ENCODE peak calls at places on chromosomes 4 and X, in seven cellular contexts. F is SK-N-SH, V is HCT116, X is HepG2, G is GM12878, D is K562, I is H1. Y is an unnamed sample.

GRCh38 chr4:25442863-25443307 is 65.8 kb downstream of the ANAPC4 start:
- DNase-seq in F (no peak), V (no peak), X (no peak), G (no peak), D (no peak), I (no peak), Y (no peak)

GRCh38 chrX:52355108-52355507 is 13.7 kb upstream of the XAGE2 start:
- DNase-seq in F (no peak), V (no peak), X (no peak), G (no peak), D (no peak), I (no peak), Y (no peak)

GRCh38 chrX:65480960-65481359 is 53.6 kb downstream of the LAS1L start:
- DNase-seq in F (no peak), V (no peak), X (no peak), G (no peak), D (no peak), I (no peak), Y (no peak)

GRCh38 chr4:107930821-107931774 is at the start of gene CYP2U1:
- DNase-seq in F (peak; percentile 95), V (peak; percentile 36), X (peak; percentile 68), G (no peak), D (peak; percentile 59), I (peak; percentile 87), Y (peak; percentile 82)

GRCh38 chr4:36386691-36387090 is 105.3 kb downstream of the DTHD1 start:
- DNase-seq in F (no peak), V (no peak), X (no peak), G (no peak), D (no peak), I (no peak), Y (no peak)

GRCh38 chr4:123443401-123444297 is 47.1 kb downstream of the SPRY1 start:
- DNase-seq in F (peak; percentile 20), V (no peak), X (no peak), G (peak; percentile 54), D (no peak), I (no peak), Y (no peak)

GRCh38 chr4:18669390-18669789 is 647.8 kb upstream of the LCORL start:
- DNase-seq in F (no peak), V (no peak), X (no peak), G (no peak), D (no peak), I (no peak), Y (no peak)

GRCh38 chr4:187547281-187547680 is 448.3 kb upstream of the ZFP42 start:
- DNase-seq in F (no peak), V (no peak), X (no peak), G (no peak), D (no peak), I (no peak), Y (peak; percentile 3)

GRCh38 chrX:103002576-103002975 is 61.4 kb downstream of the BEX1 start:
- DNase-seq in F (no peak), V (no peak), X (no peak), G (no peak), D (no peak), I (no peak), Y (no peak)

GRCh38 chr4:19675172-19675811 is 576.4 kb upstream of the SLIT2 start:
- DNase-seq in F (no peak), V (no peak), X (no peak), G (no peak), D (no peak), I (no peak), Y (no peak)

GRCh38 chr4:185682236-185682635 is 129.8 kb downstream of the SORBS2 start:
- DNase-seq in F (no peak), V (no peak), X (no peak), G (no peak), D (no peak), I (no peak), Y (no peak)

GRCh38 chr4:151719045-151719743 is 41.6 kb downstream of the GATB start:
- DNase-seq in F (no peak), V (no peak), X (no peak), G (no peak), D (no peak), I (no peak), Y (no peak)

GRCh38 chr4:147480891-147481576 is at the start of gene EDNRA:
- DNase-seq in F (peak; percentile 84), V (no peak), X (no peak), G (no peak), D (no peak), I (peak; percentile 66), Y (no peak)

GRCh38 chr4:8410641-8411271 is 29.8 kb downstream of the ACOX3 start:
- DNase-seq in F (peak; percentile 88), V (peak; percentile 81), X (peak; percentile 80), G (no peak), D (peak; percentile 86), I (peak; percentile 85), Y (no peak)

GRCh38 chr4:80133240-80133783 is 60.3 kb upstream of the ANTXR2 start:
- DNase-seq in F (no peak), V (no peak), X (no peak), G (no peak), D (no peak), I (no peak), Y (no peak)

GRCh38 chr4:126603851-126604250 is 1028.9 kb upstream of the INTU start:
- DNase-seq in F (no peak), V (no peak), X (no peak), G (no peak), D (no peak), I (no peak), Y (no peak)

GRCh38 chr4:142656178-142656577 is 189.9 kb downstream of the INPP4B start:
- DNase-seq in F (no peak), V (peak; percentile 13), X (no peak), G (no peak), D (no peak), I (peak; percentile 57), Y (no peak)

GRCh38 chrX:68556036-68556435 is 57.2 kb downstream of the YIPF6 start:
- DNase-seq in F (no peak), V (no peak), X (no peak), G (no peak), D (no peak), I (no peak), Y (no peak)

GRCh38 chr4:7161721-7162214 is 30.6 kb upstream of the SORCS2 start:
- DNase-seq in F (peak; percentile 26), V (no peak), X (no peak), G (no peak), D (no peak), I (no peak), Y (no peak)

GRCh38 chrX:132505116-132505515 is 16.3 kb upstream of the MBNL3 start:
- DNase-seq in F (no peak), V (no peak), X (peak; percentile 59), G (no peak), D (no peak), I (no peak), Y (no peak)

DNA sequence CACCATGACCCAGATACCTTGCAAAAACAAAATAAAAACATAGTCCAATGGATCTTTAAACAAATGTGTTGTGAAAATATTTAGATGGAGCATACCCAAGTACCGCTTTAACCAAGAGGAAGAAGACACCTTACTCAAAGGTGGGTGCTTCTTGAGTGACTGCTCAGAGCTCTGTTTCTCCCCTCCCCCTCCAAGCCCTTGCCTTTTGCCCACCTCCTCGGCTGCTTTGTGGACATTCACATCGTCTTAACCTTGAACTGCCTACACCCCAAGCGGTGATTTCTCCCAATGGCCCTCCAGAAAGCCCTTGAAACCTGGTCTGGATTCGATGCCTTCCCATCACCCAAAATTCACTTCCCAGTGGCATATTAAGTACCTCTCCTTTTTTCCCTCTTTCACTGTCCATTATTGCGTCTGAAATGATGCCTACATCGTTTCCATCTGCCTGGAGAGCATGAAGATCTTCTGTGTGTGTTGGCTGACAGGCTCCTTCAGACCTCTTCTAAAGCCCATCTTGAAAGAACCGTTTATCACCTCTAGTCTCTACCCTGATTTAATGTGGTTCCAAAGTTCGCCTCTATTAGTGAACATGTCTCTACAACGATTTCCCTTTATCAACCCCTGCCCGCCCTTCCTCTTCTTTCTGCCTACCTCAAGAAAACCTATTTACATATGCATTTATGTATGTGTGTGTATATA is 965 bp downstream of the GPRIN3 start:
- DNase-seq in F (no peak), V (no peak), X (no peak), G (no peak), D (no peak), I (no peak), Y (no peak)
- TF ChIP-seq JUND in F (no peak), V (no peak), X (no peak), G (no peak), D (no peak), I (no peak), Y (no peak)

GRCh38 chrX:78165425-78165824 is 26.0 kb upstream of the TAF9B start:
- DNase-seq in F (no peak), V (no peak), X (no peak), G (no peak), D (no peak), I (no peak), Y (no peak)
- TF ChIP-seq JUND in F (no peak), V (no peak), X (no peak), G (no peak), D (no peak), I (no peak), Y (no peak)

GRCh38 chr4:100495074-100495473 is 22.7 kb downstream of the EMCN start:
- DNase-seq in F (no peak), V (no peak), X (no peak), G (no peak), D (no peak), I (no peak), Y (no peak)

GRCh38 chr4:100494166-100494565 is 23.7 kb downstream of the EMCN start:
- DNase-seq in F (no peak), V (no peak), X (no peak), G (no peak), D (no peak), I (no peak), Y (no peak)

GRCh38 chr4:100492129-100492528 is 25.7 kb downstream of the EMCN start:
- DNase-seq in F (no peak), V (no peak), X (no peak), G (no peak), D (no peak), I (no peak), Y (no peak)

GRCh38 chr4:100493756-100494155 is 24.1 kb downstream of the EMCN start:
- DNase-seq in F (no peak), V (no peak), X (no peak), G (no peak), D (no peak), I (no peak), Y (no peak)

DNA sequence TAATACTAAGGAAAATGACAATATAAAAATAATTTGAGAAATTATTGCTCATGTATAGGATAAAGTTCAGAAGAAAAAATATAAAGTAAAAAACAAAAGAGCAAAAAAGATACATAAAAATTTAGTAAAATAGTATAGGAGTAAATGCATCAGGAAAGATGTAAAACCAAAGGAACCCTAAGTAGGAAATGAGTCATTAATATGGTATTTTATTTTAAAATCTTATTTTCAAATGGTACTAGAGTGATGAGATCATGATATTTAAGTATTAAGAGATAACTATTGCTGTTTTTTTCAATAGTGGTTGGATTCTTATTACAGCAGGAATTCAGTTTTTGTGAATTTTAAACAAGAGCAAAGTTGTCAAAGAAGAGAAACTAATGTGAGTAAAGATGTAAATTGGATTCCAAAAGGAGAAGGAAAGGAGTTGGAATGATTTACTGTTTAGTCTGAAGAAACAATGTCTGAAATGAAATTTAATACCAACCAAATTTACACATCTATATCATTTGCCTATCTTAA is 20.0 kb downstream of the EMCN start:
- DNase-seq in F (no peak), V (no peak), X (no peak), G (no peak), D (no peak), I (no peak), Y (no peak)
- TF ChIP-seq JUND in F (peak; percentile 56), V (no peak), X (no peak), G (no peak), D (no peak), I (no peak), Y (no peak)

GRCh38 chr4:92035666-92036065 is 268.1 kb upstream of the GRID2 start:
- DNase-seq in F (no peak), V (no peak), X (no peak), G (no peak), D (no peak), I (no peak), Y (no peak)

GRCh38 chr4:92031825-92032224 is 271.9 kb upstream of the GRID2 start:
- DNase-seq in F (no peak), V (no peak), X (no peak), G (no peak), D (no peak), I (no peak), Y (no peak)
- TF ChIP-seq JUND in F (no peak), V (no peak), X (no peak), G (no peak), D (no peak), I (no peak), Y (no peak)

Y was measured in T47D.